ENCODE peak calls at places on chromosomes 12 and 14, in five cellular contexts. A is WTC11, X is LNCaP clone FGC, Z is brain microvascular endothelial cell, T is neural progenitor cell. R is an unnamed sample.

GRCh38 chr14:89217876-89218275 is 199.2 kb downstream of the FOXN3 start:
- DNase-seq in Z (no peak), A (no peak), T (no peak), X (no peak), R (no peak)

GRCh38 chr12:71846322-71846940 is 6.9 kb downstream of the TBC1D15 start:
- DNase-seq in Z (peak), X (peak), T (no peak), A (no peak), R (peak)

GRCh38 chr14:104717137-104717536 is 6.9 kb upstream of the ADSS1 start:
- DNase-seq in X (no peak), Z (no peak), T (no peak), A (no peak), R (no peak)

GRCh38 chr12:28824849-28825248 is 324.2 kb upstream of the FAR2 start:
- DNase-seq in X (no peak), T (no peak), A (no peak), Z (no peak), R (no peak)

GRCh38 chr14:22981090-22982012 is 1.0 kb downstream of the AJUBA start:
- DNase-seq in T (peak), Z (no peak), X (no peak), A (peak), R (no peak)

GRCh38 chr12:39368891-39369290 is 74.0 kb downstream of the KIF21A start:
- DNase-seq in Z (no peak), X (no peak), T (no peak), A (no peak), R (no peak)

GRCh38 chr14:71956920-71957563 is 24.8 kb downstream of the RGS6 start:
- DNase-seq in Z (no peak), X (no peak), T (no peak), A (no peak), R (no peak)

GRCh38 chr14:63027719-63028118 is 17.5 kb downstream of the KCNH5 start:
- DNase-seq in X (no peak), T (no peak), A (no peak), Z (no peak), R (no peak)

GRCh38 chr12:104055686-104056388 is 5.8 kb upstream of the GLT8D2 start:
- DNase-seq in X (peak), T (no peak), A (no peak), Z (no peak), R (no peak)

GRCh38 chr12:104059963-104060362 is 4.4 kb upstream of the HCFC2 start:
- DNase-seq in A (no peak), X (no peak), T (no peak), Z (no peak), R (no peak)

GRCh38 chr12:104056419-104056972 is 6.5 kb upstream of the GLT8D2 start:
- DNase-seq in Z (no peak), A (no peak), X (peak), T (no peak), R (no peak)

GRCh38 chr12:104058796-104059195 is 5.5 kb upstream of the HCFC2 start:
- DNase-seq in A (no peak), Z (no peak), X (no peak), T (no peak), R (no peak)

GRCh38 chr12:104057771-104058197 is 6.5 kb upstream of the HCFC2 start:
- DNase-seq in X (no peak), T (peak), A (no peak), Z (no peak), R (no peak)
- TF ChIP-seq CTCF in X (peak), T (peak), A (peak), Z (peak), R (peak)

DNA sequence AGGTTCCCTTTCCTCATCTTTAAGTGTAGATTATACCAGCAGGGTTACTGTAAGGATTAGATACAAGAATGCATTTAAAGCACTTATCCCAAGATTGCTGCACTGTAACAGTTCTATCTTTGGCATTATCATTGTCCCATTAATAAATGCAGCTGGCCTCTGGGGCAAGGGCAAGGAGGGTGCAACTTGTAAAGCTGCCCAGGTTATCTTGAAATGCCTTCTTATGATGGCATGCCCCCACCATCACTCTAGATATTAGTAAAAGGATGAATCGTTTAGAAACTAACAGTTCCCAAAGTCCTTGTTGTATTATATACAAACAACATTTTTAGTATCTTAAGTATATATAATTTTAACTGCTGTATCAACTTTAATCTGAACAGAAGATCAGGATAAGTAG is 6.8 kb downstream of the LTA4H start:
- DNase-seq in T (no peak), A (no peak), Z (no peak), X (no peak), R (no peak)
- TF ChIP-seq CTCF in T (no peak), A (no peak), Z (no peak), X (no peak), R (no peak)

GRCh38 chr14:54489318-54489683 is 521 bp upstream of the GMFB start:
- DNase-seq in X (no peak), Z (no peak), A (no peak), T (no peak), R (no peak)
- TF ChIP-seq CTCF in X (no peak), Z (no peak), A (no peak), T (no peak), R (peak)

DNA sequence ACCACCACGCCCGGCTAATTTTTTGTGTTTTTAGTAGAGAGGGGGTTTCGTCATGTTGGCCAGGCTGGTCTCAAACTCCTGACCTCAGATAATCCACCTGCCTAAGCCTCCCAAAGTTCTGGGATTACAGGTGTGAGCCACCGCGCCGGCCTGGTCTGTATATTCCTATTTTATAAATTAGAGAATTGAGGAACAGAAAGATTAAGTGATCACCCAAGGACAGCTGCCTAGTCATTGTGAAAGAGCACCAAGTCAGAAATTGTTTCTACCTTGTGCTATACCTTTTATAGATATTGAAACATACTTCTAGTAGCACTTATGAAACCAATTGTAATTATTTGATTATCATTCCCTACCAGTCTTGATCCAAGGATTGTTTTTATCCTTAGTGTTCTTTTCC is 1.9 kb downstream of the KNTC1 start:
- DNase-seq in T (no peak), Z (no peak), A (no peak), X (no peak), R (no peak)
- TF ChIP-seq CTCF in T (no peak), Z (no peak), A (no peak), X (no peak), R (no peak)

GRCh38 chr12:132522586-132523380 is 32.8 kb downstream of the FBRSL1 start:
- DNase-seq in T (no peak), Z (no peak), X (no peak), A (no peak), R (no peak)
- TF ChIP-seq CTCF in T (no peak), Z (no peak), X (no peak), A (no peak), R (no peak)

DNA sequence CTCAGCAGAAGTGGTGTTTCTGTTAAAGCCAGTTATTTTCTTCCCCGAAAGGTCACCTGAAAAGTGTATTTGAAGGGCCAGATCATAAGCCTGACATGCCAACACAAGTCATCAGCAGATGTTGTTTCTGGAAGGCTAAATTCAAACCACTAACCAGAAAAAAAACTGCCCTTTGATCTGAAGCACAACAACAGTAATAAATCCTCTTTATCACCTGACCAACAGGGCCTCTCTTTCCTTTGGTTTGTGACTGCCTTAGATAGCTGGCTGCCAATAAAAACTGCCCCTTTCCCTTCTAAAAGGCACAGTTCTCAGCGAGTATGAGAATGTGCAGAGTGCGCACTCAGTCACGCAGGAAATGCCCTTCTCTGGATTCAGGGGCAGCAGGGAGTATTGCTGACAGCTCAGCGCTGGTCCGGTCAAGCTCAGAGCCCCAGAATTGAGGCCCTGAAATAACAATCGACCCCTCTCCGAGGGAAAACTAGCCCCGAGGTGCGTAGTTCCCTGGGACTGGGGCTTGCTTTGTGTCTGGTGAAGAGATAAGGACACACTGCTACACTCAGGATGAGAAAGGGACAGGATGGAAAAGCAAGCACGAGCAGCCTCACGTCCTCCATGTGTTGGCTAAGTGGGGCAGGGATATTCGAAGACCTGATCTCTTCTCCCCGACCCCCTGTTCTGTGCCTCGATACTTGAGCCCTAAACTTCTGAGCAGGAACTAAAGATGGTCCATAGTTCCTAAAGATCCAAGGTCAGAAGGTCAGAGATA is 184.2 kb upstream of the GZMB start:
- DNase-seq in X (no peak), Z (no peak), A (no peak), T (no peak), R (peak)
- TF ChIP-seq CTCF in X (no peak), Z (no peak), A (no peak), T (no peak), R (peak)

R was measured in HFFc6.